ENCODE peak calls at places on chromosome 1, in eight cellular contexts. Z is WTC11, N is HCT116, W is HepG2, E is A549, P is H1, C is endothelial cell of umbilical vein, U is SK-N-SH. G is an unnamed sample.

GRCh38 chr1:39819091-39819812 is 30.6 kb upstream of the BMP8B start:
- DNase-seq in Z (no peak), N (no peak), W (no peak), E (no peak), P (no peak), C (no peak), U (no peak), G (no peak)

GRCh38 chr1:70486676-70487470 is 75.8 kb downstream of the CTH start:
- DNase-seq in Z (no peak), N (no peak), W (no peak), E (no peak), P (no peak), C (no peak), U (no peak), G (no peak)

GRCh38 chr1:10400013-10400412 is 1.1 kb downstream of the PGD start:
- DNase-seq in Z (no peak), N (no peak), W (no peak), E (no peak), P (no peak), C (peak; percentile 8), U (no peak), G (no peak)

GRCh38 chr1:99818063-99818699 is 32.0 kb upstream of the AGL start:
- DNase-seq in Z (no peak), N (no peak), W (no peak), E (no peak), P (no peak), C (no peak), U (no peak), G (no peak)

GRCh38 chr1:241684108-241684507 is 32.0 kb downstream of the WDR64 start:
- DNase-seq in Z (no peak), N (no peak), W (no peak), E (no peak), P (no peak), C (no peak), U (no peak), G (no peak)

GRCh38 chr1:60727553-60727952 is 354.8 kb upstream of the NFIA start:
- DNase-seq in Z (no peak), N (no peak), W (no peak), E (no peak), P (peak; percentile 15), C (no peak), U (no peak), G (no peak)

GRCh38 chr1:210711825-210712224 is 383.1 kb downstream of the HHAT start:
- DNase-seq in Z (peak; percentile 21), N (no peak), W (no peak), E (no peak), P (no peak), C (no peak), U (no peak), G (no peak)

GRCh38 chr1:52502789-52503188 is 50.1 kb downstream of the TUT4 start:
- DNase-seq in Z (no peak), N (no peak), W (no peak), E (no peak), P (no peak), C (no peak), U (no peak), G (no peak)

GRCh38 chr1:94674876-94675275 is 133.3 kb upstream of the F3 start:
- DNase-seq in Z (no peak), N (no peak), W (no peak), E (no peak), P (no peak), C (no peak), U (no peak), G (no peak)

GRCh38 chr1:192559115-192560006 is 16.2 kb upstream of the RGS1 start:
- DNase-seq in Z (no peak), N (peak; percentile 68), W (no peak), E (no peak), P (no peak), C (peak; percentile 96), U (no peak), G (no peak)

GRCh38 chr1:175192111-175192629 is 406 bp downstream of the KIAA0040 start:
- DNase-seq in Z (peak; percentile 45), N (no peak), W (no peak), E (no peak), P (no peak), C (peak; percentile 45), U (peak; percentile 22), G (peak; percentile 11)

GRCh38 chr1:117696567-117696966 is 90.7 kb downstream of the TENT5C start:
- DNase-seq in Z (no peak), N (no peak), W (no peak), E (no peak), P (no peak), C (no peak), U (no peak), G (no peak)

GRCh38 chr1:62194651-62195282 is at the start of gene L1TD1:
- DNase-seq in Z (peak; percentile 94), N (no peak), W (no peak), E (no peak), P (peak; percentile 91), C (no peak), U (peak; percentile 25), G (no peak)

GRCh38 chr1:61423643-61424042 is 301.3 kb downstream of the TM2D1 start:
- DNase-seq in Z (no peak), N (no peak), W (no peak), E (no peak), P (no peak), C (peak; percentile 38), U (no peak), G (no peak)

GRCh38 chr1:19889656-19890055 is 7.5 kb downstream of the OTUD3 start:
- DNase-seq in Z (no peak), N (no peak), W (no peak), E (no peak), P (no peak), C (peak; percentile 61), U (no peak), G (no peak)

GRCh38 chr1:109788695-109789521 is 25.2 kb upstream of the EPS8L3 start:
- DNase-seq in Z (peak; percentile 58), N (peak; percentile 21), W (peak; percentile 44), E (peak; percentile 58), P (no peak), C (no peak), U (peak; percentile 66), G (peak; percentile 88)

GRCh38 chr1:109787211-109787844 is 23.6 kb upstream of the EPS8L3 start:
- DNase-seq in Z (no peak), N (peak; percentile 42), W (no peak), E (no peak), P (no peak), C (no peak), U (peak; percentile 10), G (no peak)

GRCh38 chr1:109786531-109787021 is 22.9 kb upstream of the EPS8L3 start:
- DNase-seq in Z (no peak), N (no peak), W (no peak), E (peak; percentile 67), P (no peak), C (no peak), U (no peak), G (no peak)

GRCh38 chr1:109789771-109790170 is 26.0 kb upstream of the EPS8L3 start:
- DNase-seq in Z (no peak), N (no peak), W (no peak), E (no peak), P (no peak), C (no peak), U (peak; percentile 4), G (no peak)

GRCh38 chr1:109787845-109788605 is 24.3 kb upstream of the EPS8L3 start:
- DNase-seq in Z (no peak), N (no peak), W (no peak), E (no peak), P (no peak), C (no peak), U (peak; percentile 63), G (peak; percentile 84)
- TF ChIP-seq MAX in Z (no peak), N (no peak), W (no peak), E (no peak), P (no peak), C (no peak), U (no peak), G (no peak)

GRCh38 chr1:46806196-46807020 is 7.6 kb downstream of the CYP4B1 start:
- DNase-seq in Z (no peak), N (no peak), W (no peak), E (no peak), P (no peak), C (no peak), U (no peak), G (no peak)

GRCh38 chr1:46805755-46806154 is 6.9 kb downstream of the CYP4B1 start:
- DNase-seq in Z (no peak), N (no peak), W (no peak), E (no peak), P (no peak), C (no peak), U (no peak), G (no peak)

GRCh38 chr1:46802901-46803574 is 4.2 kb downstream of the CYP4B1 start:
- DNase-seq in Z (no peak), N (no peak), W (no peak), E (no peak), P (no peak), C (no peak), U (no peak), G (no peak)

GRCh38 chr1:46804027-46804889 is 5.4 kb downstream of the CYP4B1 start:
- DNase-seq in Z (no peak), N (no peak), W (no peak), E (no peak), P (no peak), C (no peak), U (no peak), G (no peak)

DNA sequence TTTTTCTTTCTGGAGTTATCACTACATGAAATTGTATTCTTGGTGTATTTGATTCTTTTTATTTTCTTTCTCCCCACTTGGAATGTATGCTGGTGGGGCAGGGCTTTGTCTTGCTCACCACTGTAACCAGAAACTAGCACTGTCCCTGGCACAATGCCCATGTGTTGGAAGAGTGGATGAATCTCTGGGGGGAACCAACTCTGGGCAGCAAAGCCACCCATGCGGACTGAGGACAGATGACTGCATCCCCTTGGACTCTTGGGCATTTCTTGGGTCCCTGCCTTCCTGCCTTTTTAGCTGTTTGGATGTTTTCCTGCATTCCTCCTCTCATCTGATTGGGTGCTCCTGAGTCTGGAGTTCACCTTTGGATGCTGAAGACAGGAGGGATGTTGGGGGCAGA is 6.1 kb downstream of the CYP4B1 start:
- DNase-seq in Z (no peak), N (no peak), W (no peak), E (no peak), P (no peak), C (no peak), U (no peak), G (no peak)
- TF ChIP-seq MAX in Z (no peak), N (no peak), W (no peak), E (no peak), P (no peak), C (no peak), U (no peak), G (no peak)

GRCh38 chr1:69388044-69388443 is 179.7 kb upstream of the LRRC7 start:
- DNase-seq in Z (no peak), N (no peak), W (no peak), E (no peak), P (no peak), C (no peak), U (no peak), G (no peak)
- TF ChIP-seq MAX in Z (no peak), N (no peak), W (no peak), E (no peak), P (no peak), C (no peak), U (no peak), G (no peak)

GRCh38 chr1:198679535-198680173 is 40.8 kb downstream of the PTPRC start:
- DNase-seq in Z (no peak), N (no peak), W (no peak), E (no peak), P (no peak), C (no peak), U (no peak), G (no peak)
- TF ChIP-seq MAX in Z (no peak), N (no peak), W (no peak), E (no peak), P (no peak), C (no peak), U (no peak), G (no peak)